ENCODE peak calls at places on chromosomes 11 and 22, in four cellular contexts. J is transverse colon, G is suprapubic skin, C is prostate gland. M is an unnamed sample.

GRCh38 chr11:84249344-84250135 is 963.4 kb upstream of the CCDC90B start:
- DNase-seq in J (no peak), G (no peak), C (no peak), M (no peak)

GRCh38 chr22:27075028-27075678 is 417.8 kb downstream of the MIAT start:
- DNase-seq in G (no peak), J (no peak), C (no peak), M (no peak)

GRCh38 chr22:41935015-41935908 is 8.7 kb upstream of the TNFRSF13C start:
- DNase-seq in C (no peak), J (no peak), G (no peak), M (no peak)

GRCh38 chr22:40511604-40512003 is 124.9 kb downstream of the MRTFA start:
- DNase-seq in J (no peak), C (no peak), G (no peak), M (no peak)

GRCh38 chr11:35013514-35014191 is 97.2 kb downstream of the PDHX start:
- DNase-seq in C (no peak), G (no peak), J (no peak), M (no peak)

GRCh38 chr11:123166095-123166559 is 28.9 kb downstream of the CLMP start:
- DNase-seq in C (no peak), G (no peak), J (peak; percentile 58), M (no peak)

GRCh38 chr11:121112498-121113455 is 11.7 kb downstream of the TECTA start:
- DNase-seq in G (no peak), J (peak; percentile 49), C (peak; percentile 67), M (no peak)

GRCh38 chr22:27378343-27378800 is 423.2 kb downstream of the MN1 start:
- DNase-seq in C (no peak), J (no peak), G (no peak), M (no peak)

GRCh38 chr11:116700586-116701220 is 72.1 kb downstream of the BUD13 start:
- DNase-seq in C (no peak), G (no peak), J (no peak), M (no peak)

GRCh38 chr11:110261195-110262140 is 34.9 kb downstream of the RDX start:
- DNase-seq in G (no peak), J (no peak), C (no peak), M (no peak)

GRCh38 chr11:60875366-60875720 is 8.0 kb downstream of the ZP1 start:
- DNase-seq in G (no peak), J (no peak), C (no peak), M (no peak)

GRCh38 chr11:78310500-78310909 is 107.1 kb downstream of the GAB2 start:
- DNase-seq in C (no peak), G (no peak), J (peak; percentile 64), M (no peak)

GRCh38 chr22:43133401-43133800 is 9.8 kb downstream of the MCAT start:
- DNase-seq in C (no peak), G (no peak), J (no peak), M (no peak)

GRCh38 chr22:43136801-43137200 is 6.4 kb downstream of the MCAT start:
- DNase-seq in G (no peak), C (no peak), J (no peak), M (no peak)

GRCh38 chr22:43134553-43134952 is 8.6 kb downstream of the MCAT start:
- DNase-seq in G (no peak), C (no peak), J (no peak), M (no peak)

GRCh38 chr22:43135565-43135964 is 7.6 kb downstream of the MCAT start:
- DNase-seq in G (no peak), J (no peak), C (no peak), M (no peak)

DNA sequence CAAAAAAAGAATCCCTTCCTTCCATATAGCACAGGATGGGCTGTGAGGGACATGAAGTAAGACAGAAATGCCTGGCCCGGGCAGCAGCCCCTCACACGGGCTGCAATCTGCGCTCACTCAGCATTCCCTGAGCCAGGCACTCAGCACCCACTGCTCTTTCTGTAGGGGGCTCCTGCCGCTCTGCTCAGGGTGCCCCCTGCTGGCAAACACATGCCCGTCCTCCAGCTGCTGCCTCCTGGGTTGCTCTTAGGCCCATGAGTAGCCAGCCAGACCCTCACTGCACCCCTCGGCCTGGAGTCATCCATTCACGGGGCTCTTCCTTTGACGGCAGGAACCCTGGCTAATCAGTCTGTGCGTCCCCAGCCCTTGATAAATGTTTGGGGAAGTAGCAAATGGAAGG is 6.9 kb downstream of the MCAT start:
- DNase-seq in C (no peak), J (peak; percentile 57), G (no peak), M (no peak)
- TF ChIP-seq POLR2AphosphoS5 in C (no peak), J (no peak), G (no peak), M (no peak)

GRCh38 chr11:65170058-65170534 is at the start of gene SPDYC:
- DNase-seq in G (no peak), C (no peak), J (no peak), M (no peak)
- H3K27ac ChIP-seq in G (no peak within 1 kb of the TSS), C (no peak within 1 kb of the TSS), J (no peak within 1 kb of the TSS), M (peak within 1 kb of the TSS; percentile 13)

DNA sequence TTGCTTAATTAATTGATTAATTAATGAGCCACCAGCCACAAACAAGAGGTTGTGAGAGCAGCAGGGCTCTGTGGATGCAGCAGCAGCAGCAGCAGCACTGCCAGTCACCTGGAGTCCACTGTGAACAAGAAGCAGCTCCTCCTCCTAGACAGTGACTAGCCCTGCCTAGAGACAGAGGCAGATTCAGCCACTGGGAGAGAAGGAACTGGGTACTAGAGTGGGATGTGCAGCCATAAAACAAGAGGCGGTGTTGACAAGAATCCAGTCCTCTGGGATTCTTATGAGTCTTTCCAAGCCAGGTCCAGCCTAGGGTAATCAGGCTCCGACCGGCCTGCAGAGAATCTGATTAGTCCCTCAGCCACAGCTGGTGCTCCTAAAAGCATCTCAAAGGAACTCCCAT is 83.9 kb upstream of the USP47 start:
- DNase-seq in J (no peak), G (no peak), C (no peak), M (no peak)
- TF ChIP-seq CTCF in J (no peak), G (no peak), C (no peak), M (no peak)

GRCh38 chr11:72814139-72814830 is at the start of gene ATG16L2:
- DNase-seq in C (peak; percentile 77), J (peak; percentile 91), G (peak; percentile 91), M (peak; percentile 30)

GRCh38 chr11:72812604-72812967 is 1.6 kb upstream of the ATG16L2 start:
- DNase-seq in C (no peak), G (no peak), J (no peak), M (no peak)

GRCh38 chr11:72814831-72815618 is 814 bp downstream of the ATG16L2 start:
- DNase-seq in C (no peak), G (peak; percentile 78), J (peak; percentile 56), M (no peak)

GRCh38 chr11:72812968-72813739 is 1.1 kb upstream of the ATG16L2 start:
- DNase-seq in C (no peak), G (peak; percentile 81), J (peak; percentile 71), M (peak; percentile 69)

DNA sequence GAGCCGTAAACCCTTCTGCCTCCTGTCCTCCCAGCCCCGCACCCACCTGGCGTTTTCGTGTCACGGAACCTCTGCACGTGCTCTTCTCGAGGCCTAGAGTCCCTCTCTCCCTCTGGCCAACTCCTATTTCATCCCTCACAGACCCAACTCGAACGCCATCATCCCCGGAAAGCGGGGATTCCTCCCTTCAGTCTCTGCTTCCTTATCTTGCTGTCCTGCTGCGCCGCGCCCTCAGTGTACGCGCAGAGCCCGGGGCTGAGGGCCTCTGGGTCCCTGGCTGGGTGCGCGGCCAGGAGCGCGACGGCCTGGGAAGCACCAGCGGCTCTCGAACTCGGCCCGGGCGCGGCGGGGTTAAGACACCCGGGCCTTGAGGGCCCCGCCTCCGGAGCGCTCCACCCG is 472 bp upstream of the ATG16L2 start:
- DNase-seq in G (no peak), C (peak; percentile 74), J (peak; percentile 87), M (no peak)
- TF ChIP-seq POLR2AphosphoS5 in G (no peak), C (no peak), J (peak; percentile 32), M (peak; percentile 91)

M was measured in Panc1.